ENCODE peak calls at places on chromosome 1, in seven cellular contexts. R is adrenal gland; N is OCI-LY7; F is CD8-positive, alpha-beta T cell; L is IMR-90; K is left ventricle myocardium inferior; Y is neuronal stem cell. V is an unnamed sample.

GRCh38 chr1:12409676-12410075 is 179.8 kb downstream of the VPS13D start:
- DNase-seq in R (no peak), N (no peak), F (no peak), L (no peak), K (no peak), Y (no peak), V (no peak)

GRCh38 chr1:233240839-233241682 is 54.5 kb downstream of the PCNX2 start:
- DNase-seq in R (peak; percentile 72), N (no peak), F (no peak), L (peak; percentile 42), K (peak; percentile 53), Y (peak; percentile 26), V (no peak)

GRCh38 chr1:67731322-67731721 is 46.3 kb downstream of the GADD45A start:
- DNase-seq in R (no peak), N (no peak), F (no peak), L (no peak), K (no peak), Y (no peak), V (no peak)

GRCh38 chr1:102879439-102879993 is 228.8 kb downstream of the COL11A1 start:
- DNase-seq in R (no peak), N (no peak), F (no peak), L (peak; percentile 86), K (no peak), Y (no peak), V (peak; percentile 51)

GRCh38 chr1:6118415-6118814 is 61.7 kb downstream of the CHD5 start:
- DNase-seq in R (no peak), N (no peak), F (no peak), L (peak; percentile 24), K (no peak), Y (no peak), V (no peak)

GRCh38 chr1:218476385-218476784 is 131.2 kb downstream of the TGFB2 start:
- DNase-seq in R (no peak), N (no peak), F (no peak), L (peak; percentile 88), K (no peak), Y (no peak), V (no peak)

GRCh38 chr1:222821239-222821638 is 6.4 kb downstream of the DISP1 start:
- DNase-seq in R (no peak), N (no peak), F (no peak), L (peak; percentile 15), K (no peak), Y (no peak), V (no peak)

GRCh38 chr1:12166834-12167492 is at the start of gene TNFRSF1B:
- DNase-seq in R (peak; percentile 56), N (no peak), F (peak; percentile 64), L (peak; percentile 29), K (peak; percentile 77), Y (peak; percentile 48), V (no peak)

GRCh38 chr1:117657031-117657430 is 51.2 kb downstream of the TENT5C start:
- DNase-seq in R (no peak), N (no peak), F (no peak), L (peak; percentile 77), K (no peak), Y (peak; percentile 5), V (peak; percentile 84)

GRCh38 chr1:39085174-39085573 is 59.0 kb downstream of the NDUFS5 start:
- DNase-seq in R (no peak), N (no peak), F (no peak), L (no peak), K (no peak), Y (no peak), V (no peak)

GRCh38 chr1:115828101-115829022 is 12.6 kb downstream of the NHLH2 start:
- DNase-seq in R (peak; percentile 41), N (no peak), F (no peak), L (peak; percentile 9), K (no peak), Y (no peak), V (no peak)

GRCh38 chr1:85663382-85663781 is 44.9 kb downstream of the ZNHIT6 start:
- DNase-seq in R (no peak), N (no peak), F (no peak), L (no peak), K (no peak), Y (no peak), V (no peak)

GRCh38 chr1:224751547-224752311 is 135.6 kb downstream of the CNIH3 start:
- DNase-seq in R (no peak), N (no peak), F (no peak), L (no peak), K (no peak), Y (no peak), V (no peak)

GRCh38 chr1:39089811-39090519 is 63.8 kb downstream of the NDUFS5 start:
- DNase-seq in R (peak; percentile 41), N (no peak), F (no peak), L (no peak), K (no peak), Y (no peak), V (no peak)

GRCh38 chr1:38041941-38042834 is 4.4 kb downstream of the POU3F1 start:
- DNase-seq in R (no peak), N (no peak), F (no peak), L (no peak), K (no peak), Y (no peak), V (no peak)

GRCh38 chr1:203153051-203153988 is 22.3 kb downstream of the MYBPH start:
- DNase-seq in R (no peak), N (no peak), F (no peak), L (no peak), K (no peak), Y (peak; percentile 24), V (no peak)

GRCh38 chr1:11845641-11846335 is 1.8 kb downstream of the NPPA start:
- DNase-seq in R (no peak), N (peak; percentile 43), F (no peak), L (peak; percentile 24), K (no peak), Y (peak; percentile 48), V (no peak)

GRCh38 chr1:39829791-39830533 is 41.3 kb upstream of the BMP8B start:
- DNase-seq in R (no peak), N (no peak), F (no peak), L (peak; percentile 40), K (no peak), Y (no peak), V (no peak)

GRCh38 chr1:55580845-55581332 is 365.7 kb upstream of the USP24 start:
- DNase-seq in R (no peak), N (no peak), F (no peak), L (peak; percentile 92), K (no peak), Y (no peak), V (peak; percentile 52)

GRCh38 chr1:171485375-171486047 is at the start of gene PRRC2C:
- DNase-seq in R (peak; percentile 99), N (peak; percentile 98), F (peak; percentile 94), L (peak; percentile 98), K (peak; percentile 99), Y (peak; percentile 91), V (peak; percentile 90)
- H3K27ac ChIP-seq in R (peak within 1 kb of the TSS; percentile 99), N (peak within 1 kb of the TSS; percentile 87), F (peak within 1 kb of the TSS; percentile 100), L (peak within 1 kb of the TSS; percentile 91), K (peak within 1 kb of the TSS; percentile 97), Y (peak within 1 kb of the TSS; percentile 96), V (peak within 1 kb of the TSS; percentile 97)

GRCh38 chr1:206575165-206575893 is 36.9 kb downstream of the EIF2D start:
- DNase-seq in R (peak; percentile 66), N (peak; percentile 35), F (peak; percentile 49), L (peak; percentile 87), K (peak; percentile 44), Y (no peak), V (no peak)
- H3K27ac ChIP-seq in R (peak overlapping the region; percentile 91), N (no peak overlapping the region), F (peak overlapping the region; percentile 59), L (peak overlapping the region; percentile 14), K (peak overlapping the region; percentile 56), Y (no peak overlapping the region), V (no peak overlapping the region)

GRCh38 chr1:94608142-94608851 is 66.7 kb upstream of the F3 start:
- DNase-seq in R (no peak), N (no peak), F (no peak), L (no peak), K (no peak), Y (no peak), V (no peak)
- H3K27ac ChIP-seq in R (no peak overlapping the region), N (no peak overlapping the region), F (no peak overlapping the region), L (peak overlapping the region; percentile 60), K (no peak overlapping the region), Y (no peak overlapping the region), V (peak overlapping the region; percentile 53)

DNA sequence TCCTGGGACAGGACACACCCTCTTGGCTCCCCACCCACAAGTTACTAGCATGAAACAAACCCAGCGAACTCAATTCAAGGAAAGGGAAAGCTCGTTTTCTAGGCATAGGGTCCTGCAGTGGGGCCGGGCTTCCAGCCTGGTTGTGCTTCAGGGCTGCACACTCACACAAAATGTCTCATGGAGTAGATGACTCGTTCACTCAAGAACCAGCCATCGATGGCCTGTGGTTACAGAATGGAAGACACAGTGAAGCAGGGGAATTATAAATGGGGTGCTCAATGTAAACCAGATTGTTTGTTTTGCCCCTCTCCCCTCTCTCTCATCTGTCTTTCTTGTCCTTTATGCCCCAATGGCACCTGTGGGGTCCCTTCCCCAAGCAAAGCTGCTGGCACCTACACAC is 56.0 kb upstream of the COX20 start:
- DNase-seq in R (no peak), N (no peak), F (no peak), L (peak; percentile 39), K (no peak), Y (no peak), V (no peak)
- H3K27ac ChIP-seq in R (no peak overlapping the region), N (no peak overlapping the region), F (no peak overlapping the region), L (no peak overlapping the region), K (no peak overlapping the region), Y (no peak overlapping the region), V (no peak overlapping the region)

GRCh38 chr1:91568261-91568660 is 67.6 kb downstream of the CDC7 start:
- DNase-seq in R (no peak), N (no peak), F (no peak), L (no peak), K (no peak), Y (no peak), V (no peak)
- H3K27ac ChIP-seq in R (no peak overlapping the region), N (no peak overlapping the region), F (no peak overlapping the region), L (no peak overlapping the region), K (no peak overlapping the region), Y (no peak overlapping the region), V (no peak overlapping the region)

GRCh38 chr1:43367904-43368645 is at the start of gene ELOVL1:
- DNase-seq in R (peak; percentile 92), N (peak; percentile 92), F (peak; percentile 87), L (peak; percentile 80), K (peak; percentile 95), Y (peak; percentile 83), V (peak; percentile 61)

GRCh38 chr1:43370564-43370963 is 2.8 kb upstream of the ELOVL1 start:
- DNase-seq in R (no peak), N (no peak), F (no peak), L (no peak), K (no peak), Y (no peak), V (no peak)

GRCh38 chr1:43367026-43367903 is 546 bp downstream of the ELOVL1 start:
- DNase-seq in R (no peak), N (peak; percentile 43), F (peak; percentile 29), L (no peak), K (peak; percentile 25), Y (no peak), V (no peak)

GRCh38 chr1:43366601-43367025 is 1.2 kb downstream of the ELOVL1 start:
- DNase-seq in R (no peak), N (no peak), F (no peak), L (no peak), K (no peak), Y (no peak), V (no peak)

DNA sequence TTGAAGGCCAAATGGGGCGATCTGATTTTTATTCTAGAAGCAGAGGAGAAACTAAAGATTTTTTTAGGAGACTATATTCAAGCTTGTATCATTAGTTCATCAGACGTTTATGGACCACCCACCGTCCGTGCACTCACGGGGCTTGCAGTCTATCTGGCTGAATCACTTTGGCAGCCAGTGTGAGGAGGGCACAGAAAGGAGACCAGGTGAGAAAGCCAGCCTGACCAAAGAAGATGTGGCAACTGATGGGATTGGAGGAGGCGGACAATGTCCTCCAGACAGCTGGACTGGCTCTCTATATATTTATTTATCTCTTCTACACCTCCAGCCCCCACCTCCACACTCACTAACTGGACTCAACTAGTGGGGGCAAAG is 822 bp upstream of the ELOVL1 start:
- DNase-seq in R (no peak), N (no peak), F (no peak), L (no peak), K (no peak), Y (no peak), V (no peak)
- H3K27ac ChIP-seq in R (peak overlapping the region; percentile 93), N (peak overlapping the region; percentile 76), F (peak overlapping the region; percentile 63), L (peak overlapping the region; percentile 79), K (peak overlapping the region; percentile 98), Y (peak overlapping the region; percentile 94), V (peak overlapping the region; percentile 95)